ENCODE peak calls at places on chromosomes 4 and X, in six cellular contexts. B, G, E, C, P and X are unnamed samples.

GRCh38 chrX:25015486-25016360 is at the start of gene ARX:
- DNase-seq in B (no peak), C (peak), G (no peak), E (peak), P (no peak), X (peak)

GRCh38 chr4:187417761-187418160 is 577.8 kb upstream of the ZFP42 start:
- DNase-seq in G (no peak), C (peak), E (no peak), P (no peak), B (no peak), X (no peak)

GRCh38 chr4:40183615-40184411 is 13.0 kb upstream of the RHOH start:
- DNase-seq in C (peak), G (no peak), P (no peak), B (no peak), E (no peak), X (no peak)

GRCh38 chr4:6278801-6279197 is 9.1 kb downstream of the WFS1 start:
- DNase-seq in P (peak), C (no peak), G (no peak), E (no peak), B (no peak), X (no peak)

GRCh38 chr4:147236806-147237205 is 244.1 kb upstream of the EDNRA start:
- DNase-seq in E (no peak), C (no peak), P (no peak), G (no peak), B (no peak), X (no peak)

GRCh38 chr4:57425610-57426009 is 315.4 kb upstream of the IGFBP7 start:
- DNase-seq in B (no peak), P (no peak), C (no peak), G (no peak), E (no peak), X (no peak)

GRCh38 chrX:53268173-53268572 is 13.2 kb downstream of the IQSEC2 start:
- DNase-seq in G (no peak), C (peak), B (no peak), E (no peak), P (no peak), X (no peak)

GRCh38 chrX:153818571-153819397 is 11.6 kb downstream of the PDZD4 start:
- DNase-seq in P (peak), E (peak), B (peak), G (peak), C (no peak), X (peak)

GRCh38 chr4:179110816-179111215 is 1668.6 kb upstream of the AGA start:
- DNase-seq in G (no peak), C (no peak), E (no peak), B (no peak), P (no peak), X (no peak)

GRCh38 chr4:90727938-90728337 is 600.7 kb downstream of the CCSER1 start:
- DNase-seq in G (no peak), B (no peak), C (peak), P (no peak), E (no peak), X (peak)

GRCh38 chrX:94400488-94400887 is 726.5 kb downstream of the FAM133A start:
- DNase-seq in E (no peak), C (peak), G (no peak), B (no peak), P (no peak), X (peak)

GRCh38 chr4:85291226-85291625 is 183.7 kb upstream of the ARHGAP24 start:
- DNase-seq in E (no peak), B (no peak), P (no peak), G (no peak), C (no peak), X (no peak)

GRCh38 chrX:150899191-150899757 is 806 bp upstream of the CD99L2 start:
- DNase-seq in G (no peak), E (peak), C (peak), B (peak), P (peak), X (peak)

GRCh38 chrX:16466640-16467432 is 183.1 kb upstream of the S100G start:
- DNase-seq in E (peak), C (peak), P (no peak), B (no peak), G (no peak), X (peak)

GRCh38 chr4:152382057-152382785 is 153.7 kb downstream of the FBXW7 start:
- DNase-seq in B (peak), E (peak), G (no peak), P (no peak), C (no peak), X (no peak)

GRCh38 chrX:40095588-40096394 is 2.0 kb downstream of the BCOR start:
- DNase-seq in C (no peak), E (no peak), G (no peak), P (no peak), B (no peak), X (peak)

GRCh38 chr4:128574706-128575105 is 234.8 kb upstream of the JADE1 start:
- DNase-seq in E (peak), G (no peak), P (peak), B (peak), C (no peak), X (peak)

GRCh38 chr4:721261-722171 is 15.9 kb downstream of the PCGF3 start:
- DNase-seq in E (peak), G (peak), C (peak), P (no peak), B (no peak), X (no peak)

GRCh38 chr4:151678048-151678853 is 82.6 kb downstream of the GATB start:
- DNase-seq in E (no peak), G (no peak), C (no peak), P (no peak), B (peak), X (no peak)

GRCh38 chr4:8932884-8933283 is 61.2 kb upstream of the HMX1 start:
- DNase-seq in P (no peak), C (no peak), E (no peak), G (no peak), B (no peak), X (no peak)

GRCh38 chr4:155509619-155510018 is 132.9 kb upstream of the MAP9 start:
- DNase-seq in E (peak), B (no peak), P (no peak), G (no peak), C (no peak), X (no peak)

GRCh38 chr4:110287130-110287529 is 88.7 kb upstream of the ELOVL6 start:
- DNase-seq in C (peak), B (no peak), G (no peak), E (peak), P (no peak), X (no peak)

GRCh38 chr4:61162116-61162515 is 38.0 kb upstream of the ADGRL3 start:
- DNase-seq in E (no peak), G (no peak), C (no peak), P (no peak), B (no peak), X (no peak)